ENCODE peak calls at places on chromosomes 4 and X, in seven cellular contexts. I, C, U, S, O, J and P are unnamed samples.

GRCh38 chrX:71514367-71515038 is 18.4 kb upstream of the OGT start:
- DNase-seq in I (no peak), C (no peak), U (no peak), S (no peak), O (peak; percentile 58), J (no peak), P (no peak)

GRCh38 chr4:185566972-185567749 is 31.9 kb upstream of the PDLIM3 start:
- DNase-seq in I (peak; percentile 78), C (no peak), U (no peak), S (no peak), O (no peak), J (no peak), P (no peak)

GRCh38 chr4:2087170-2087569 is 28.0 kb downstream of the NAT8L start:
- DNase-seq in I (peak; percentile 46), C (no peak), U (no peak), S (no peak), O (no peak), J (no peak), P (no peak)

GRCh38 chrX:16870861-16871584 is 861 bp upstream of the RBBP7 start:
- DNase-seq in I (no peak), C (peak; percentile 29), U (no peak), S (no peak), O (no peak), J (no peak), P (no peak)

GRCh38 chr4:72325215-72325614 is 243.8 kb downstream of the ADAMTS3 start:
- DNase-seq in I (no peak), C (no peak), U (no peak), S (no peak), O (no peak), J (no peak), P (no peak)

GRCh38 chr4:145340071-145340695 is 141.5 kb upstream of the SMAD1 start:
- DNase-seq in I (no peak), C (no peak), U (no peak), S (no peak), O (no peak), J (peak; percentile 22), P (no peak)

GRCh38 chr4:77581724-77582123 is 23.9 kb upstream of the CXCL13 start:
- DNase-seq in I (no peak), C (no peak), U (no peak), S (no peak), O (no peak), J (no peak), P (no peak)

GRCh38 chrX:25069209-25069608 is 53.4 kb upstream of the ARX start:
- DNase-seq in I (no peak), C (no peak), U (no peak), S (no peak), O (no peak), J (no peak), P (no peak)

GRCh38 chr4:26263165-26263564 is 57.6 kb upstream of the RBPJ start:
- DNase-seq in I (no peak), C (peak; percentile 39), U (no peak), S (no peak), O (no peak), J (peak; percentile 81), P (no peak)

GRCh38 chrX:40207626-40208025 is 109.9 kb upstream of the BCOR start:
- DNase-seq in I (no peak), C (no peak), U (no peak), S (no peak), O (no peak), J (peak; percentile 44), P (no peak)

GRCh38 chr4:147786031-147786430 is 54.1 kb downstream of the ARHGAP10 start:
- DNase-seq in I (no peak), C (no peak), U (no peak), S (no peak), O (no peak), J (no peak), P (no peak)

GRCh38 chr4:634599-634985 is 9.2 kb downstream of the PDE6B start:
- DNase-seq in I (no peak), C (no peak), U (no peak), S (no peak), O (no peak), J (no peak), P (no peak)

GRCh38 chr4:39151120-39151713 is 31.1 kb upstream of the WDR19 start:
- DNase-seq in I (no peak), C (peak; percentile 9), U (no peak), S (no peak), O (no peak), J (no peak), P (no peak)

GRCh38 chr4:186725422-186726149 is 1.9 kb upstream of the FAT1 start:
- DNase-seq in I (peak; percentile 68), C (peak; percentile 76), U (no peak), S (no peak), O (no peak), J (peak; percentile 79), P (peak; percentile 7)

GRCh38 chr4:179307297-179308136 is 1865.3 kb upstream of the AGA start:
- DNase-seq in I (peak; percentile 24), C (peak; percentile 34), U (no peak), S (no peak), O (peak; percentile 1), J (peak; percentile 10), P (peak; percentile 0)

GRCh38 chrX:12138366-12139313 is at the start of gene FRMPD4:
- DNase-seq in I (no peak), C (peak; percentile 10), U (no peak), S (no peak), O (no peak), J (no peak), P (peak; percentile 2)

GRCh38 chr4:16116019-16116418 is 32.2 kb upstream of the PROM1 start:
- DNase-seq in I (no peak), C (no peak), U (no peak), S (no peak), O (no peak), J (no peak), P (no peak)

GRCh38 chr4:3304831-3305609 is 12.2 kb downstream of the RGS12 start:
- DNase-seq in I (no peak), C (peak; percentile 76), U (no peak), S (no peak), O (no peak), J (no peak), P (no peak)

GRCh38 chr4:48341776-48342558 is 638 bp downstream of the SLAIN2 start:
- DNase-seq in I (no peak), C (peak; percentile 62), U (peak; percentile 32), S (no peak), O (no peak), J (peak; percentile 62), P (peak; percentile 16)

DNA sequence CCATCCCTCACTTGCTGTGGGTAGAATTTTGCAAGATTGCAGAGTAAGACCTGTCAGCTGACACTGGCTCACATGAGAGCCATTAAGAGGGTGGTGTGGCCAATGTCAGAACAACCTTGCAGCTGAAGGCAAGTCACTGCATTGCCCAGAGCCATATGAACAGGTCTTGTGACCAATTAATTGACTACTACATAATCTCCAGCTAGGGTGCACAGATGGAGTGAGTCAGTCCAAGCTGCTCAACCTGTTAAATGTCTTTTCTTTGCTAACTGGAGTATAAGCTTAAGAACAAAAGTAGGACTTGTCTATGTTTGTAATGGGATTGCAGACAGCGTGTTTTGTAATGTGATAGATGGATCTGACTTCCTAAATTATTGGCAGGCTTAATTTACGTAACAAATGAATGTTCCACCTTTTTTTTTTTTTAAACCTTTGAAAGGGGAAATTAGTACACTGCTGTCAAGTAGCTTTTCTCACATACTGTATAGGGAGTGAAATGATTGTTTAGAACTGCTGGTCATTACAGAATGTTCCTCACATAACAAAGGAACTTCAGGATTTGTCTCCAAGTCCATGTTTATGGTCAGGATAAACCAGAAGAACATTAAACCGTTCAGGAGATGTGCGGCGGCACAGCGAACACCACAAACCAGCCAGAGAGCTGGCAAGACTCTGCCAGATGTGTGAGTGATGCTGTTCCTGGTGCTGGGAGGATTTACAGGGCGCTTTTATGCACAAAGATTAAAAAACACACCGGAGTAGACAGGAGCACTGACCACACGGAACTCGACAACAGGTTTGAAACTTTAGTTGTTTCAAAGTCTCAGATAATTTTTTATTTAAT is 37.0 kb downstream of the FNIP2 start:
- DNase-seq in I (no peak), C (peak; percentile 47), U (no peak), S (no peak), O (no peak), J (no peak), P (no peak)
- TF ChIP-seq POLR2AphosphoS5 in I (no peak), C (no peak), U (no peak), S (no peak), O (no peak), J (no peak), P (no peak)

DNA sequence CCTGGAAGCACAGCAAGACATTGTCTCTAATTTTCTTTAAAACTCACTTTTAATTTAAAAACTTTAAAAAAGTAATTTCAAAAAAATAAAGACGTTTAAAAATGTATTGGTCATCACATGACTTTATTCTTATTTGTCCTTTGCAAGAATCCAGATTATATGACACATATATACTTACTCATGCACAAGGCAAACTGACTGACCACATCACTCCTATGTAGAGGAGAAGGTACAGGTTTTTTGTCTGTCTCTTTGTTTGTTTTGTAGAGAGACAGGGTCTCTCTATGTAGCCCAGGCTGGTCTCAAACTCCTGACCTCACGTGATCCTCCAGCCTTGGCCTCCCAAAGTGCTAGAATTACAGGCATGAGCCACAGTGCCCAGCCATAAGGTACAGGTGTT is 28.6 kb downstream of the MAML3 start:
- DNase-seq in I (no peak), C (no peak), U (no peak), S (no peak), O (no peak), J (no peak), P (no peak)
- TF ChIP-seq TAF1 in I (no peak), C (no peak), U (no peak), S (no peak), O (no peak), J (no peak), P (no peak)

GRCh38 chr4:113327513-113327912 is 278.1 kb downstream of the ANK2 start:
- DNase-seq in I (no peak), C (no peak), U (no peak), S (no peak), O (no peak), J (no peak), P (no peak)
- TF ChIP-seq POLR2AphosphoS5 in I (no peak), C (no peak), U (no peak), S (no peak), O (no peak), J (no peak), P (no peak)

GRCh38 chr4:25117274-25117673 is 43.0 kb downstream of the SEPSECS start:
- DNase-seq in I (no peak), C (no peak), U (no peak), S (no peak), O (no peak), J (no peak), P (no peak)

GRCh38 chr4:25113915-25114904 is 46.0 kb downstream of the SEPSECS start:
- DNase-seq in I (no peak), C (no peak), U (no peak), S (no peak), O (no peak), J (peak; percentile 30), P (no peak)

GRCh38 chr4:25112349-25113008 is 47.8 kb downstream of the SEPSECS start:
- DNase-seq in I (no peak), C (no peak), U (no peak), S (no peak), O (no peak), J (no peak), P (no peak)

GRCh38 chr4:25123236-25123635 is 37.0 kb downstream of the SEPSECS start:
- DNase-seq in I (no peak), C (no peak), U (no peak), S (no peak), O (peak; percentile 37), J (no peak), P (no peak)

DNA sequence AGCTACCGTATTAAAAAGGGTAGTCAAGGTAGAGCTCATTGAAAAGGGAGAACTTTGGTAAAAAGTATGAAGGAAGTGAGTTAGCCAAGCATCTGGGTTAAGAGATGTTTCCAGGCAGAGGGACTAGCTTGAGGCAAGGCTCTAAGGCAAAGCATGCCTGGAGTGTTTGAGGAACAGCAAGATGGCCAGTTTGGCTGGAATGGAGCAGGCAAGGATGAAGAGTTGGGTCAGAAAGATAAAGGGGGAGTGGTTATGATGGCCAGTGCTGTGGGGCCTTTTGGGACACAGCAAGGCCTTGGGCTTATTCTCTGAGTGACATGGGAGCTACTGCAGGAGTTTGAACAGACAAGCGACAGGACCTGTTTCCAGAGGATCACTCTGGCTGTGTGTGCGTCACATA is 42.2 kb downstream of the SEPSECS start:
- DNase-seq in I (no peak), C (no peak), U (no peak), S (no peak), O (no peak), J (no peak), P (no peak)
- TF ChIP-seq TAF1 in I (no peak), C (no peak), U (no peak), S (no peak), O (no peak), J (no peak), P (no peak)